ENCODE peak calls at places on chromosomes 4 and X, in eight cellular contexts. X, E, N, W, R, F, G and I are unnamed samples.

GRCh38 chr4:173529505-173530325 is at the start of gene HAND2:
- DNase-seq in G (no peak), R (no peak), F (peak; percentile 93), W (peak; percentile 93), E (no peak), N (peak; percentile 84), X (no peak), I (peak; percentile 83)

GRCh38 chrX:136168929-136169735 is 21.8 kb downstream of the FHL1 start:
- DNase-seq in F (peak; percentile 83), G (peak; percentile 37), R (peak; percentile 53), X (no peak), E (no peak), W (peak; percentile 84), N (peak; percentile 70), I (peak; percentile 51)

GRCh38 chrX:109841869-109842579 is 109.0 kb upstream of the ACSL4 start:
- DNase-seq in E (no peak), R (no peak), F (peak; percentile 42), W (no peak), N (no peak), X (no peak), G (no peak), I (no peak)

GRCh38 chr4:159360549-159360948 is 257.7 kb downstream of the RAPGEF2 start:
- DNase-seq in F (peak; percentile 69), R (peak; percentile 85), N (no peak), W (no peak), X (no peak), E (no peak), G (no peak), I (no peak)

GRCh38 chr4:119643306-119644042 is 14.9 kb upstream of the PDE5A start:
- DNase-seq in G (no peak), X (no peak), E (peak; percentile 29), F (no peak), W (no peak), R (no peak), N (no peak), I (no peak)

GRCh38 chr4:20829958-20830357 is 129.7 kb downstream of the PACRGL start:
- DNase-seq in N (no peak), X (no peak), R (peak; percentile 81), W (no peak), F (peak; percentile 2), G (no peak), E (no peak), I (no peak)

GRCh38 chr4:31204895-31205294 is 484.7 kb downstream of the PCDH7 start:
- DNase-seq in F (no peak), G (no peak), N (no peak), X (no peak), E (no peak), R (no peak), W (no peak), I (no peak)

GRCh38 chr4:79588679-79589078 is 180.7 kb upstream of the GK2 start:
- DNase-seq in E (no peak), F (no peak), N (no peak), W (no peak), R (peak; percentile 55), G (no peak), X (no peak), I (no peak)

GRCh38 chrX:121333942-121334341 is 286.5 kb downstream of the GLUD2 start:
- DNase-seq in E (peak; percentile 47), R (peak; percentile 0), W (no peak), F (no peak), N (no peak), X (no peak), G (no peak), I (no peak)

GRCh38 chr4:171573181-171573580 is 240.0 kb upstream of the GALNTL6 start:
- DNase-seq in G (no peak), N (no peak), X (no peak), R (no peak), F (no peak), W (no peak), E (no peak), I (no peak)

GRCh38 chr4:56530269-56531148 is 24.9 kb downstream of the ARL9 start:
- DNase-seq in W (peak; percentile 95), N (peak; percentile 92), G (peak; percentile 88), R (peak; percentile 64), X (peak; percentile 81), E (no peak), F (peak; percentile 87), I (peak; percentile 96)
- H3K27me3 ChIP-seq in W (no peaks in the 10 kb centered on the region), N (no peaks in the 10 kb centered on the region), G (no peaks in the 10 kb centered on the region), R (peaks cover 3% of the 10 kb centered on the region), X (peaks cover 3% of the 10 kb centered on the region), E (no peaks in the 10 kb centered on the region), F (no peaks in the 10 kb centered on the region), I (peaks cover 37% of the 10 kb centered on the region)

DNA sequence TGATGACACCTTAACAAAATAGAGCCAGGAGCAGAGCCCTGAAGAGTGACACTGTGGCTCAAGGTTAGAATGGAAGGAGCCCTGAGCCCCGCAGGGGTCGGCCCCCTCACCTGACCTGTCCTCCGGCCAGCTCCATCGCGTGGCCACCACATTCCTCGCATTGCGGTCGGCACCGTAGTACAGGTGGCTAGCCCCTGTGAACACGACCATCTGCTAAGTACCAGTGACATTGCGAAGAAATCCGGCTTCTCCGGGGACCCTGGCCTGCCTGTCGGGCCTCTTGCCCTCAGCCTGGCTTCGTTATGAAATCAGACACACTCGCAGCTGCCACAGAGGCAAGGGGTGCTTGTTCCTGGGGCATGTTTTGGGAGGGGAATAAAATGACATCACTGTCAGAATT is 179.0 kb downstream of the AFAP1 start:
- DNase-seq in X (no peak), W (no peak), G (no peak), F (no peak), E (no peak), N (no peak), R (no peak), I (no peak)
- H3K36me3 ChIP-seq in X (no peaks in the 10 kb centered on the region), W (peaks cover 9% of the 10 kb centered on the region), G (peaks cover 15% of the 10 kb centered on the region), F (no peaks in the 10 kb centered on the region), E (no peaks in the 10 kb centered on the region), N (peaks cover 2% of the 10 kb centered on the region), R (peaks cover 16% of the 10 kb centered on the region), I (no peaks in the 10 kb centered on the region)

DNA sequence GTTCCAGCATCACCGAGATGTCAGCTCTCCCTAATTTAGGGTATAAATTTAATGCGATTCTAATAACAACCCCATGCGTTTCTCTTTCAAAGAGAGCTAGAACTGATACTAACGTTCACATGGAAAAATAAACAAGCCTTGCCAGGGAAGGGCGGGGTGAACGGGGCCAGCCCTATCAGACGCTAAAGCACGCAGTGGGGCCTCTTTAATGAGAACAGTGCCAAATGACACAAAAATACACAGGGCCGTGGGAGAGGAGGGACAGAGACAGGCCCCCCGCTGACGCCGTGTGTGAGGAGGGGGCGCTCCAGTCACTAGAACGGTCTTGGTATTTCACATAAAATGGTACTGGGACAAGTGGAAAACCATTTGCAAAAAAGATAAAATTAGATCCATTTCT is 21.3 kb upstream of the ADRA2C start:
- DNase-seq in R (no peak), N (no peak), E (no peak), W (no peak), G (no peak), X (no peak), F (no peak), I (no peak)
- H3K27me3 ChIP-seq in R (no peaks in the 10 kb centered on the region), N (no peaks in the 10 kb centered on the region), E (no peaks in the 10 kb centered on the region), W (peaks cover 38% of the 10 kb centered on the region), G (no peaks in the 10 kb centered on the region), X (no peaks in the 10 kb centered on the region), F (peaks cover 19% of the 10 kb centered on the region), I (no peaks in the 10 kb centered on the region)

GRCh38 chrX:16855363-16856075 is 14.6 kb downstream of the RBBP7 start:
- DNase-seq in W (no peak), N (no peak), X (no peak), G (no peak), F (no peak), E (no peak), R (no peak), I (no peak)

GRCh38 chrX:16852617-16853179 is 17.5 kb downstream of the RBBP7 start:
- DNase-seq in X (no peak), G (no peak), R (no peak), E (no peak), F (no peak), W (no peak), N (no peak), I (no peak)

GRCh38 chrX:16853537-16853936 is 16.6 kb downstream of the RBBP7 start:
- DNase-seq in F (no peak), N (no peak), R (no peak), X (no peak), G (no peak), W (no peak), E (no peak), I (no peak)

GRCh38 chrX:16851827-16852226 is 18.3 kb downstream of the RBBP7 start:
- DNase-seq in R (no peak), G (no peak), F (no peak), X (no peak), N (no peak), W (no peak), E (no peak), I (no peak)

GRCh38 chrX:16856744-16857143 is 13.4 kb downstream of the RBBP7 start:
- DNase-seq in N (no peak), W (no peak), E (no peak), F (no peak), X (no peak), R (no peak), G (no peak), I (no peak)
- H3K36me3 ChIP-seq in N (peaks cover 2% of the 10 kb centered on the region), W (peaks cover 37% of the 10 kb centered on the region), E (peaks cover 41% of the 10 kb centered on the region), F (peaks cover 82% of the 10 kb centered on the region), X (peaks cover 10% of the 10 kb centered on the region), R (peaks cover 2% of the 10 kb centered on the region), G (peaks cover 84% of the 10 kb centered on the region), I (peaks cover 59% of the 10 kb centered on the region)

DNA sequence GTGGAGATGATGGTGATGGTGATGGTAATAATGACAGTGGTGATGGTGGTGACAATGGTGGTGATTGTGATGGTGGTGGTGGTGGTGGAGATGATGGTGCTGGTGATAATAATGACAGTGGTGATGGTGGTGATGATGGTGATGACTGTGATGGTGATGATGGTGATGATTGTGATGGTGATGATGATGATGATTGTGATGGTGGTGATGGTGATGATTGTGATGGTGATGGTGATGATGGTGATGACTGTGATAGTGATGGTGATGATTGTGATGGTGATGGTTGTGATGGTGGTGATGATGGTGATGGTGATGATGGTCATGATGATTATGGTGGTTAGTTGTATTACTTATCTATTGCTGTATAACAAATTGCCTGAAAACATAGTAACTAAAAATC is 108.9 kb upstream of the NKX1-1 start:
- DNase-seq in F (no peak), E (no peak), G (no peak), W (no peak), X (no peak), R (no peak), N (no peak), I (no peak)
- H3K27me3 ChIP-seq in F (peaks cover 4% of the 10 kb centered on the region), E (no peaks in the 10 kb centered on the region), G (no peaks in the 10 kb centered on the region), W (peaks cover 39% of the 10 kb centered on the region), X (peaks cover 5% of the 10 kb centered on the region), R (peaks cover 4% of the 10 kb centered on the region), N (no peaks in the 10 kb centered on the region), I (peaks cover 3% of the 10 kb centered on the region)

GRCh38 chrX:1397441-1397840 is 5.5 kb upstream of the SLC25A6 start:
- DNase-seq in X (no peak), W (no peak), G (peak; percentile 5), N (no peak), F (no peak), R (no peak), E (no peak), I (no peak)

GRCh38 chrX:1397001-1397400 is 5.1 kb upstream of the SLC25A6 start:
- DNase-seq in F (no peak), X (no peak), N (no peak), R (no peak), E (no peak), G (no peak), W (peak; percentile 53), I (no peak)

GRCh38 chrX:1394731-1395501 is 3.0 kb upstream of the SLC25A6 start:
- DNase-seq in G (peak; percentile 20), E (no peak), W (peak; percentile 54), N (peak; percentile 45), X (no peak), R (no peak), F (no peak), I (no peak)

GRCh38 chrX:1393871-1394615 is 2.1 kb upstream of the SLC25A6 start:
- DNase-seq in G (peak; percentile 2), X (no peak), W (peak; percentile 46), F (no peak), E (no peak), N (peak; percentile 24), R (no peak), I (no peak)

GRCh38 chrX:1395646-1396216 is 3.8 kb upstream of the SLC25A6 start:
- DNase-seq in R (no peak), E (no peak), N (peak; percentile 5), G (no peak), F (no peak), X (no peak), W (peak; percentile 28), I (no peak)
- H3K36me3 ChIP-seq in R (peaks cover 1% of the 10 kb centered on the region), E (peaks cover 23% of the 10 kb centered on the region), N (no peaks in the 10 kb centered on the region), G (peaks cover 36% of the 10 kb centered on the region), F (no peaks in the 10 kb centered on the region), X (peaks cover 4% of the 10 kb centered on the region), W (peaks cover 2% of the 10 kb centered on the region), I (peaks cover 14% of the 10 kb centered on the region)